ENCODE peak calls at places on chromosomes 2 and 18, in seven cellular contexts. One of them, this sample, is unnamed.

GRCh38 chr2:23594079-23594494 is 209.1 kb downstream of the KLHL29 start:
- DNase-seq in PC-9: no peak
- DNase-seq in Right ventricle myocardium superior: peak
- DNase-seq in kidney: peak
- DNase-seq in stimulated activated CD4-positive, alpha-beta T cell treated with anti-CD3 and anti-CD28 coated beads, Interleukin-4, amount 100 ng/mL, for 1 hour: no peak
- DNase-seq in mucosa of descending colon: no peak
- DNase-seq in NCI-H1092 treated with DMSO at 0.1 percent for 48 hours: peak
- DNase-seq in this sample: peak

GRCh38 chr2:133157141-133157540 is 411.1 kb downstream of the NCKAP5 start:
- DNase-seq in NCI-H1092 treated with DMSO at 0.1 percent for 48 hours: no peak
- DNase-seq in Right ventricle myocardium superior: no peak
- DNase-seq in stimulated activated CD4-positive, alpha-beta T cell treated with anti-CD3 and anti-CD28 coated beads, Interleukin-4, amount 100 ng/mL, for 1 hour: no peak
- DNase-seq in kidney: no peak
- DNase-seq in PC-9: no peak
- DNase-seq in mucosa of descending colon: no peak
- DNase-seq in this sample: no peak

GRCh38 chr2:19073522-19073921 is 284.9 kb downstream of the OSR1 start:
- DNase-seq in Right ventricle myocardium superior: no peak
- DNase-seq in stimulated activated CD4-positive, alpha-beta T cell treated with anti-CD3 and anti-CD28 coated beads, Interleukin-4, amount 100 ng/mL, for 1 hour: no peak
- DNase-seq in PC-9: peak
- DNase-seq in NCI-H1092 treated with DMSO at 0.1 percent for 48 hours: no peak
- DNase-seq in mucosa of descending colon: no peak
- DNase-seq in kidney: no peak
- DNase-seq in this sample: no peak

GRCh38 chr2:36452279-36452678 is 96.7 kb downstream of the CRIM1 start:
- DNase-seq in Right ventricle myocardium superior: no peak
- DNase-seq in NCI-H1092 treated with DMSO at 0.1 percent for 48 hours: no peak
- DNase-seq in mucosa of descending colon: no peak
- DNase-seq in stimulated activated CD4-positive, alpha-beta T cell treated with anti-CD3 and anti-CD28 coated beads, Interleukin-4, amount 100 ng/mL, for 1 hour: no peak
- DNase-seq in kidney: no peak
- DNase-seq in PC-9: no peak
- DNase-seq in this sample: no peak

GRCh38 chr2:46632349-46632748 is 153.0 kb downstream of the TMEM247 start:
- DNase-seq in PC-9: peak
- DNase-seq in stimulated activated CD4-positive, alpha-beta T cell treated with anti-CD3 and anti-CD28 coated beads, Interleukin-4, amount 100 ng/mL, for 1 hour: no peak
- DNase-seq in kidney: no peak
- DNase-seq in Right ventricle myocardium superior: no peak
- DNase-seq in NCI-H1092 treated with DMSO at 0.1 percent for 48 hours: peak
- DNase-seq in mucosa of descending colon: no peak
- DNase-seq in this sample: no peak

GRCh38 chr2:129255610-129256313 is 723.7 kb upstream of the RAB6C start:
- DNase-seq in stimulated activated CD4-positive, alpha-beta T cell treated with anti-CD3 and anti-CD28 coated beads, Interleukin-4, amount 100 ng/mL, for 1 hour: no peak
- DNase-seq in PC-9: no peak
- DNase-seq in Right ventricle myocardium superior: no peak
- DNase-seq in mucosa of descending colon: no peak
- DNase-seq in kidney: no peak
- DNase-seq in NCI-H1092 treated with DMSO at 0.1 percent for 48 hours: no peak
- DNase-seq in this sample: no peak

GRCh38 chr18:6891788-6892187 is 162.3 kb downstream of the ARHGAP28 start:
- DNase-seq in kidney: no peak
- DNase-seq in Right ventricle myocardium superior: no peak
- DNase-seq in NCI-H1092 treated with DMSO at 0.1 percent for 48 hours: no peak
- DNase-seq in mucosa of descending colon: no peak
- DNase-seq in stimulated activated CD4-positive, alpha-beta T cell treated with anti-CD3 and anti-CD28 coated beads, Interleukin-4, amount 100 ng/mL, for 1 hour: no peak
- DNase-seq in PC-9: no peak
- DNase-seq in this sample: no peak

GRCh38 chr2:170122883-170123547 is 54.9 kb upstream of the MYO3B start:
- DNase-seq in Right ventricle myocardium superior: no peak
- DNase-seq in stimulated activated CD4-positive, alpha-beta T cell treated with anti-CD3 and anti-CD28 coated beads, Interleukin-4, amount 100 ng/mL, for 1 hour: no peak
- DNase-seq in NCI-H1092 treated with DMSO at 0.1 percent for 48 hours: no peak
- DNase-seq in kidney: no peak
- DNase-seq in PC-9: peak
- DNase-seq in mucosa of descending colon: no peak
- DNase-seq in this sample: no peak